ENCODE peak calls at places on chromosomes 11 and 22, in ten cellular contexts. One of them, this sample, is unnamed.
A peak's percentile ranks its signal among the peaks of the same experiment; 100 is the strongest.

GRCh38 chr11:62497132-62497915 is 49.3 kb downstream of the AHNAK start:
- DNase-seq in fibroblast of the aortic adventitia: peak; percentile 67
- DNase-seq in NAMALWA: no peak
- DNase-seq in KG1: no peak
- DNase-seq in fibroblast of pulmonary artery: peak; percentile 79
- DNase-seq in Peyer's patch: no peak
- DNase-seq in GM23338: peak; percentile 78
- DNase-seq in LHCN-M2: peak; percentile 68
- DNase-seq in islet precursor cell: peak; percentile 77
- DNase-seq in stimulated activated CD8-positive, alpha-beta memory T cell treated with anti-CD3 and anti-CD28 coated beads, Interleukin-4, amount 100 ng/mL, for 24 hours: no peak
- DNase-seq in this sample: peak; percentile 47

GRCh38 chr11:64638017-64638664 is 47.1 kb downstream of the SLC22A12 start:
- DNase-seq in KG1: no peak
- DNase-seq in LHCN-M2: no peak
- DNase-seq in NAMALWA: peak; percentile 81
- DNase-seq in Peyer's patch: peak; percentile 25
- DNase-seq in islet precursor cell: peak; percentile 85
- DNase-seq in GM23338: peak; percentile 61
- DNase-seq in stimulated activated CD8-positive, alpha-beta memory T cell treated with anti-CD3 and anti-CD28 coated beads, Interleukin-4, amount 100 ng/mL, for 24 hours: no peak
- DNase-seq in fibroblast of pulmonary artery: no peak
- DNase-seq in fibroblast of the aortic adventitia: no peak
- DNase-seq in this sample: no peak

GRCh38 chr22:41917906-41918791 is 3.3 kb upstream of the SHISA8 start:
- DNase-seq in KG1: no peak
- DNase-seq in islet precursor cell: no peak
- DNase-seq in stimulated activated CD8-positive, alpha-beta memory T cell treated with anti-CD3 and anti-CD28 coated beads, Interleukin-4, amount 100 ng/mL, for 24 hours: no peak
- DNase-seq in NAMALWA: peak; percentile 59
- DNase-seq in fibroblast of pulmonary artery: peak; percentile 72
- DNase-seq in GM23338: no peak
- DNase-seq in fibroblast of the aortic adventitia: peak; percentile 58
- DNase-seq in LHCN-M2: peak; percentile 49
- DNase-seq in Peyer's patch: peak; percentile 62
- DNase-seq in this sample: no peak

GRCh38 chr22:42891008-42891407 is 33.9 kb upstream of the ARFGAP3 start:
- DNase-seq in fibroblast of pulmonary artery: no peak
- DNase-seq in Peyer's patch: no peak
- DNase-seq in LHCN-M2: no peak
- DNase-seq in fibroblast of the aortic adventitia: no peak
- DNase-seq in NAMALWA: no peak
- DNase-seq in GM23338: no peak
- DNase-seq in KG1: no peak
- DNase-seq in stimulated activated CD8-positive, alpha-beta memory T cell treated with anti-CD3 and anti-CD28 coated beads, Interleukin-4, amount 100 ng/mL, for 24 hours: no peak
- DNase-seq in islet precursor cell: no peak
- DNase-seq in this sample: no peak

GRCh38 chr22:40285508-40285907 is 60.8 kb upstream of the ADSL start:
- DNase-seq in fibroblast of the aortic adventitia: no peak
- DNase-seq in stimulated activated CD8-positive, alpha-beta memory T cell treated with anti-CD3 and anti-CD28 coated beads, Interleukin-4, amount 100 ng/mL, for 24 hours: no peak
- DNase-seq in Peyer's patch: no peak
- DNase-seq in islet precursor cell: no peak
- DNase-seq in KG1: no peak
- DNase-seq in GM23338: no peak
- DNase-seq in fibroblast of pulmonary artery: no peak
- DNase-seq in LHCN-M2: no peak
- DNase-seq in NAMALWA: no peak
- DNase-seq in this sample: no peak

GRCh38 chr11:67641302-67642147 is 2.0 kb upstream of the TBX10 start:
- DNase-seq in KG1: no peak
- DNase-seq in Peyer's patch: no peak
- DNase-seq in stimulated activated CD8-positive, alpha-beta memory T cell treated with anti-CD3 and anti-CD28 coated beads, Interleukin-4, amount 100 ng/mL, for 24 hours: no peak
- DNase-seq in NAMALWA: no peak
- DNase-seq in fibroblast of the aortic adventitia: no peak
- DNase-seq in GM23338: no peak
- DNase-seq in LHCN-M2: no peak
- DNase-seq in islet precursor cell: peak; percentile 43
- DNase-seq in fibroblast of pulmonary artery: no peak
- DNase-seq in this sample: no peak

GRCh38 chr11:34356576-34356917 is 1.3 kb downstream of the ABTB2 start:
- DNase-seq in KG1: no peak
- DNase-seq in fibroblast of the aortic adventitia: peak; percentile 64
- DNase-seq in Peyer's patch: no peak
- DNase-seq in stimulated activated CD8-positive, alpha-beta memory T cell treated with anti-CD3 and anti-CD28 coated beads, Interleukin-4, amount 100 ng/mL, for 24 hours: no peak
- DNase-seq in fibroblast of pulmonary artery: peak; percentile 66
- DNase-seq in GM23338: peak; percentile 60
- DNase-seq in islet precursor cell: peak; percentile 74
- DNase-seq in LHCN-M2: peak; percentile 29
- DNase-seq in NAMALWA: no peak
- DNase-seq in this sample: no peak

GRCh38 chr11:103325686-103326069 is 216.5 kb downstream of the DYNC2H1 start:
- DNase-seq in fibroblast of the aortic adventitia: no peak
- DNase-seq in stimulated activated CD8-positive, alpha-beta memory T cell treated with anti-CD3 and anti-CD28 coated beads, Interleukin-4, amount 100 ng/mL, for 24 hours: no peak
- DNase-seq in KG1: no peak
- DNase-seq in fibroblast of pulmonary artery: no peak
- DNase-seq in islet precursor cell: no peak
- DNase-seq in NAMALWA: no peak
- DNase-seq in GM23338: peak; percentile 63
- DNase-seq in Peyer's patch: no peak
- DNase-seq in LHCN-M2: no peak
- DNase-seq in this sample: no peak

GRCh38 chr22:37880668-37881440 is 25.2 kb upstream of the MICALL1 start:
- DNase-seq in islet precursor cell: no peak
- DNase-seq in GM23338: no peak
- DNase-seq in fibroblast of the aortic adventitia: peak; percentile 67
- DNase-seq in stimulated activated CD8-positive, alpha-beta memory T cell treated with anti-CD3 and anti-CD28 coated beads, Interleukin-4, amount 100 ng/mL, for 24 hours: no peak
- DNase-seq in fibroblast of pulmonary artery: peak; percentile 72
- DNase-seq in Peyer's patch: no peak
- DNase-seq in LHCN-M2: peak; percentile 45
- DNase-seq in KG1: no peak
- DNase-seq in NAMALWA: no peak
- DNase-seq in this sample: peak; percentile 43

GRCh38 chr11:17564687-17565042 is 17.6 kb downstream of the OTOG start:
- DNase-seq in NAMALWA: peak; percentile 33
- DNase-seq in Peyer's patch: no peak
- DNase-seq in LHCN-M2: peak; percentile 12
- DNase-seq in islet precursor cell: peak; percentile 47
- DNase-seq in fibroblast of pulmonary artery: no peak
- DNase-seq in GM23338: peak; percentile 64
- DNase-seq in fibroblast of the aortic adventitia: no peak
- DNase-seq in KG1: no peak
- DNase-seq in stimulated activated CD8-positive, alpha-beta memory T cell treated with anti-CD3 and anti-CD28 coated beads, Interleukin-4, amount 100 ng/mL, for 24 hours: no peak
- DNase-seq in this sample: no peak

GRCh38 chr11:75240381-75241035 is at the start of gene TPBGL:
- DNase-seq in stimulated activated CD8-positive, alpha-beta memory T cell treated with anti-CD3 and anti-CD28 coated beads, Interleukin-4, amount 100 ng/mL, for 24 hours: no peak
- DNase-seq in LHCN-M2: no peak
- DNase-seq in islet precursor cell: peak; percentile 52
- DNase-seq in KG1: no peak
- DNase-seq in GM23338: peak; percentile 65
- DNase-seq in fibroblast of pulmonary artery: no peak
- DNase-seq in NAMALWA: no peak
- DNase-seq in fibroblast of the aortic adventitia: no peak
- DNase-seq in Peyer's patch: no peak
- DNase-seq in this sample: no peak